ENCODE peak calls at places on chromosomes 11 and 22, in five cellular contexts. C is cardiac muscle cell, K is heart right ventricle, F is left ventricle myocardium inferior, R is thoracic aorta. P is an unnamed sample.
A peak's percentile ranks its signal among the peaks of the same experiment; 100 is the strongest.

GRCh38 chr11:9276571-9276970 is 11.4 kb upstream of the DENND5A start:
- DNase-seq in C (no peak), K (no peak), F (no peak), R (no peak), P (no peak)

GRCh38 chr22:50016988-50017700 is 4.6 kb upstream of the IL17REL start:
- DNase-seq in C (no peak), K (no peak), F (peak; percentile 6), R (no peak), P (no peak)

GRCh38 chr11:118321386-118322082 is 17.0 kb downstream of the CD3E start:
- DNase-seq in C (no peak), K (no peak), F (no peak), R (no peak), P (no peak)

GRCh38 chr11:57498540-57498939 is 17.0 kb downstream of the SLC43A1 start:
- DNase-seq in C (no peak), K (no peak), F (no peak), R (no peak), P (no peak)

GRCh38 chr11:118632577-118633318 is 25.3 kb downstream of the PHLDB1 start:
- DNase-seq in C (no peak), K (no peak), F (no peak), R (no peak), P (no peak)

GRCh38 chr11:79026803-79027445 is 413.9 kb downstream of the TENM4 start:
- DNase-seq in C (no peak), K (no peak), F (no peak), R (no peak), P (no peak)

GRCh38 chr11:115247404-115247803 is 256.8 kb downstream of the CADM1 start:
- DNase-seq in C (no peak), K (no peak), F (no peak), R (no peak), P (no peak)

GRCh38 chr11:85767277-85767676 is 43.7 kb downstream of the SYTL2 start:
- DNase-seq in C (no peak), K (no peak), F (no peak), R (no peak), P (no peak)

DNA sequence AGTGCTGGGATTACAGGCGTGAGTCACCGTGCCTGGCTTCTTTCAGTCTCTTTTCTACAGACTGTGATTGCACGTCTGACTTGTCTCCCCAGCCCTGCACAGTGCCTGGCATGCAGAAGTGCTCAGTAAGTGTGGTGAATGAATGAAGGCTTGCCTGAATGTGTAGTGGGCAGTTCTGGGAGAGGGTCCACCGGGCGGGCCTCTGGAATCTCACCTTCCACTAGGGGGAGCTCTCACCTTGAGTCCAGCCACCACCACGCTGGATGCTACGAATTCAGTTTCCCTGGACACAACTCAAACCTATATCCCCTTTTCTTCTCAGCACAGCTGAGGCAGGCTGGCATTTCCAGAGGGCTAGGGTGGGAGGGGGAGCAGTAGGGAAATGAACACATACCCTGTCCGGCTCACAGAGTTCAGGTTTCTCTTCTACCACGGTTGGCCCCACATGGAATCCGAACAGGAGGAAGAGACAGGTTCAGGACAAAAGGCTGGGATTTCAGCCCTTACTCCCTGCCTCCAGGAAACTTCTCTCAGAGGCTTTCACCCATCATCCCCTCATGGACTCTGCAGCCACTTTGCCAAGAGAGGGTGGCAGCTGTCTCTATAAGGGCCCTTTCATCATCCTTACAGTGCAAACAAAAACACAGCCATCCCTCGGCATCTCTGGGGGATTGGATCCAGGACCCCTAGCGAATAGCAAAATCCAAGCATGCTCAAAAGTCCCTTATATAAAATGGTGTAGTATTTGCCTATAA is 86.8 kb downstream of the NECTIN1 start:
- DNase-seq in C (peak; percentile 31), K (no peak), F (no peak), R (no peak), P (no peak)
- H3K4me1 ChIP-seq in C (no peaks in the 10 kb centered on the region), K (no peaks in the 10 kb centered on the region), F (no peaks in the 10 kb centered on the region), R (no peaks in the 10 kb centered on the region), P (no peaks in the 10 kb centered on the region)

GRCh38 chr11:121463689-121464335 is 11.0 kb upstream of the SORL1-AS1 start:
- DNase-seq in C (no peak), K (no peak), F (no peak), R (no peak), P (no peak)
- H3K4me3 ChIP-seq in C (no peak overlapping the region), K (no peak overlapping the region), F (no peak overlapping the region), R (no peak overlapping the region), P (no peak overlapping the region)

DNA sequence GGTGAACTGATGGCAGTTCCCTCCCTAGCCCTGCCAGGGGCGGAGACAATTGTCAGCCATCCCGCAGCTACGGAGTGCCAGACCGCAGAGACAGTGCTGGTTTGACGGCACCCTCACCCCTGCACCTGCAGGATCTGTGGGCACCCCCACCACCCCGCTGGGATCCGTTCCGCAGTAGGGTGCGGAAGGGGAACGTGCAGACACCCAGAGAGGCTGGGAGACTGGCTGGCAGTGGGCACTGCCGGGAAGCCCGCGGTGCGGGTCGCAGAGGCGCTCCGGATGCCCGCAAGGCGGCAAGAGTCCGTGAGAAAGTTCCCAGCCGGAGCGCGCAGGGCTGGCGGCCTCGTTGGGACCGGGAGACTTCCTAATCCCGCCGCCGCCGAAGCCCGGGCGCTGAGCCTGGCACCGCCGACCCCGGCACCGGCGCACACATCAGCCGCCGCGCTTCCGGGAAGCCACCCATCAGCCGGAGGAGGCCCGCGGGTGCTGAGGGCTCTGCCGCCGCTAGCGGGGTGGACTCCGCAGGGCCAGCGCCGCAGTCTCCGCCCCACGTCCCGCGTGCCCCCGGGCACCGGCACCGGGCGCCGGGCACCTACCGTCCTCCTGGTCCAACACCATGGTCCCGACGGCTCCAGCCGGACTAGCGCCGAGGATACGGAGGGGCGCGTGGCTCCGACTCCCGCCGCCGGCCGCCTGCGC is 4.3 kb upstream of the LMO1 start:
- DNase-seq in C (peak; percentile 35), K (no peak), F (no peak), R (no peak), P (no peak)
- H3K27me3 ChIP-seq in C (peaks cover 92% of the 10 kb centered on the region), K (peaks cover 93% of the 10 kb centered on the region), F (peaks cover 84% of the 10 kb centered on the region), R (no peaks in the 10 kb centered on the region), P (peaks cover 10% of the 10 kb centered on the region)

GRCh38 chr11:73331138-73331916 is 23.3 kb downstream of the ARHGEF17 start:
- DNase-seq in C (peak; percentile 88), K (no peak), F (peak; percentile 43), R (no peak), P (no peak)

GRCh38 chr11:73333173-73333572 is 25.1 kb downstream of the ARHGEF17 start:
- DNase-seq in C (no peak), K (no peak), F (no peak), R (no peak), P (no peak)

GRCh38 chr11:73333626-73334199 is 25.6 kb downstream of the ARHGEF17 start:
- DNase-seq in C (no peak), K (no peak), F (no peak), R (no peak), P (no peak)

GRCh38 chr11:73335204-73335923 is 27.3 kb downstream of the ARHGEF17 start:
- DNase-seq in C (peak; percentile 79), K (peak; percentile 88), F (peak; percentile 85), R (peak; percentile 36), P (no peak)

DNA sequence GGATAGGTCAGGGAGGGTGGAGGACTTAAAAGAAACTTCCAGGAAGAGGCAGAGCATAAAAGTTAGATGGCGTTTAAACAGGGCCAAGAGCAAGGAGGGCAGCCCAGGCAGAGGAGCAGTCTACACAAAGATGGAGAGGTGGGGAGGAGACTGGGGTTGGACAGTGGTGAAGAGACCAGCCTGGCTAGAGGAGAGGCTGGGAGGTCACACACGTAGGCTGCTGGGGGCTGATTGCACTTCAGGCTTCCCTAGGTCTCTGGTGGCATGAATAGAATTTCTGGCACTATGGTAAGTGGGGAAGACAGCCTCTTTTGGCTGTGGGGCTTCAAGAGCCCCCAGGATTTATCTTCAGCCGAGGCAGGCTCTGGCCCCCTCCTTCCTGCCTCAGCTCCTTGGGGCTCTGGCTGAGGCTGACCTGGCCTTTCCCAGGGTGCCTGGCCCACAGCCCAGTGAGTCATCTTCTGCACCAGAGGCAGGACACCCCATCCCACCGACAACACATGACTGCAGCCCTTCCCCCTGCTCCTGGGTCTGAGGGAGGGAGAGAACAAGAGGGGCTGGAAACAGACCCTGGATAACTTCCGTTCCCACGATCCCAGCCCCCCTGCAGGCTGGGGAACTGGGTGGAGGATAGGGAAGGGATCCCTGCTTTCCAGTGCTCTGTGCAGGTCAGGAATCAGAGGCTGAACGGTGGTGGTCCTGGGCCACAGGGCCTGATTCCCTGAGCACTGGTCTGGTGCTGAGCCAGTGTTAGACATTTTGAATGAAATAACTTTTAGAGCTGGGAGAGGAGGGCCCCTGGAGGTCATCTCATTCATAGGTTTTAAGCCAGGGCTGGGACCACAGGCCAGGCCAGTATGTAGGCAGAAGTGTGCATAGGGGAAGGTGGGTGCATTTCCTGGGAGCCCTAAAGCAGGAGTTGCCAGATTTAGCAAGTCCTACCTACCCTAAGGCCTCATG is 26.4 kb downstream of the ARHGEF17 start:
- DNase-seq in C (peak; percentile 54), K (peak; percentile 90), F (peak; percentile 87), R (peak; percentile 64), P (no peak)
- H3K4me1 ChIP-seq in C (peaks cover 56% of the 10 kb centered on the region), K (peaks cover 56% of the 10 kb centered on the region), F (peaks cover 81% of the 10 kb centered on the region), R (peaks cover 53% of the 10 kb centered on the region), P (peaks cover 36% of the 10 kb centered on the region)

DNA sequence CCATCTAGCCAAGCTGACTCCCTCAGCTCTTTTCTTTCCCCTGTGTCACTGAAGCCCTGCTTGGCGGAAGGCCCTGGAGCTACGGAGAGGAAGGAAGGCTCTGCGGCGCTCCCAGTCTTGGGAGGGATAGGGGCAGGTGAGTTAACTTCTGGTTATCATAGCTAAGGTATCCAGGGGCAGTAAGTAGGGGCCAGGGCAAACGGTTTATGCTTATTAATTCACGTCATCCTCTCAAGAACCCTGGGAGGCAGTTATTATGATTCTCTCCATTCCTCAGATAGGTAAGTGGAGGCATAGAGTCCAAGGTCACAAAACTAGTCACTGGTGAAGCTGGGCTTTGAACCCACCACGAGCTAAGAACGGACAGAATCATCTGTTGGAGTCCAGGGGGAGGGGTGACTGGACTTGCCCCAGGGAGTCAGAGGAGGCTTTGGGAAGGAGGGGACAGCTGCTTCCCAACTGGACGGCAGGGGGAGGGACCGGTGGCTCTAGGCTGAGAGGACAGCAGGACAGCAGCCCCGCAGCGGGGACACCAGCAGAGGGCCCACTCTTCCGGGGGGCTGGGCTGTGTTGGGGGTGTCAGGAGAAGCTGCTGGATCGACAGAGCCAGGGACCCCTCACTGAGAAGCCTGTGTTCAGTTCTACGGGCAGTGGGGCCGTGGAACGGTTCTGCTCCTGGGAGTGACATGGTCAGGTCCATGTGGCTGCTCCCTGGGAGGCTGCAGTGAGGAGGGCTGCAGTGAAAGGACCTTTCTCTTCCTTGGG is 3.5 kb downstream of the BAIAP2L2 start:
- DNase-seq in C (no peak), K (no peak), F (no peak), R (no peak), P (no peak)
- H3K4me3 ChIP-seq in C (no peak overlapping the region), K (no peak overlapping the region), F (no peak overlapping the region), R (no peak overlapping the region), P (no peak overlapping the region)